ENCODE peak calls at places on chromosomes 6 and 20, in four cellular contexts. X is fibroblast of mammary gland, E is mesothelial cell of epicardium, Q is HFF-Myc. S is an unnamed sample.

GRCh38 chr20:17856024-17856564 is 112.5 kb downstream of the SNX5 start:
- DNase-seq in E (no peak), Q (no peak), X (no peak), S (no peak)

GRCh38 chr20:33516882-33517281 is 27.0 kb downstream of the CBFA2T2 start:
- DNase-seq in X (peak), E (no peak), Q (no peak), S (no peak)

GRCh38 chr6:63352587-63353281 is 33.0 kb upstream of the LGSN start:
- DNase-seq in E (no peak), Q (no peak), X (peak), S (no peak)

GRCh38 chr6:111564482-111564945 is 41.2 kb downstream of the TRAF3IP2 start:
- DNase-seq in E (no peak), Q (peak), X (peak), S (no peak)

GRCh38 chr6:158630944-158631616 is 13.5 kb downstream of the DYNLT1 start:
- DNase-seq in Q (no peak), X (peak), E (no peak), S (no peak)

GRCh38 chr6:157269261-157269794 is 54.0 kb downstream of the TMEM242 start:
- DNase-seq in E (no peak), Q (peak), X (peak), S (no peak)

GRCh38 chr6:4220619-4221018 is 85.2 kb upstream of the ECI2 start:
- DNase-seq in X (peak), E (no peak), Q (no peak), S (no peak)

GRCh38 chr6:31113861-31114539 is 600 bp upstream of the PSORS1C1 start:
- DNase-seq in Q (no peak), E (no peak), X (peak), S (no peak)

GRCh38 chr20:3560578-3560977 is 89.8 kb downstream of the ATRN start:
- DNase-seq in E (no peak), X (peak), Q (no peak), S (no peak)

GRCh38 chr20:603116-603640 is 6.9 kb downstream of the TCF15 start:
- DNase-seq in E (no peak), Q (no peak), X (no peak), S (no peak)

GRCh38 chr6:35128496-35128895 is 12.6 kb downstream of the TCP11 start:
- DNase-seq in Q (no peak), X (no peak), E (no peak), S (no peak)

GRCh38 chr6:114367315-114367961 is 24.6 kb upstream of the HS3ST5 start:
- DNase-seq in Q (no peak), X (no peak), E (no peak), S (no peak)

GRCh38 chr6:73728548-73729205 is 32.7 kb downstream of the CD109 start:
- DNase-seq in Q (no peak), E (no peak), X (no peak), S (no peak)

GRCh38 chr6:168103036-168103830 is 24.2 kb upstream of the FRMD1 start:
- DNase-seq in E (no peak), Q (no peak), X (no peak), S (no peak)

GRCh38 chr6:722077-722524 is 29.2 kb upstream of the EXOC2 start:
- DNase-seq in E (peak), Q (peak), X (peak), S (peak)

GRCh38 chr20:5696011-5696559 is 54.1 kb upstream of the SHLD1 start:
- DNase-seq in E (no peak), X (peak), Q (peak), S (no peak)

GRCh38 chr6:44949595-44950201 is 378.4 kb upstream of the RUNX2 start:
- DNase-seq in Q (no peak), X (no peak), E (no peak), S (no peak)

GRCh38 chr20:61331542-61331941 is 79.5 kb downstream of the CDH4 start:
- DNase-seq in E (peak), Q (no peak), X (no peak), S (no peak)

GRCh38 chr6:46013639-46014038 is 2.0 kb downstream of the CLIC5 start:
- DNase-seq in X (no peak), E (no peak), Q (no peak), S (no peak)

GRCh38 chr6:159790947-159791598 is 806 bp downstream of the MRPL18 start:
- DNase-seq in E (no peak), X (no peak), Q (no peak), S (no peak)

GRCh38 chr20:4717816-4718215 is 3.9 kb upstream of the PRND start:
- DNase-seq in X (peak), E (no peak), Q (no peak), S (no peak)

GRCh38 chr20:36855241-36855657 is 20.7 kb upstream of the TLDC2 start:
- DNase-seq in X (peak), E (no peak), Q (no peak), S (no peak)

GRCh38 chr6:154932562-154933027 is 62.5 kb upstream of the TIAM2 start:
- DNase-seq in E (no peak), Q (peak), X (peak), S (no peak)

GRCh38 chr6:85923013-85923430 is 280.3 kb upstream of the SYNCRIP start:
- DNase-seq in Q (peak), E (no peak), X (peak), S (no peak)

GRCh38 chr6:10146723-10147451 is 268.0 kb downstream of the TFAP2A start:
- DNase-seq in X (no peak), Q (no peak), E (no peak), S (no peak)

GRCh38 chr6:99879431-99879830 is 114.6 kb downstream of the MCHR2 start:
- DNase-seq in E (no peak), X (no peak), Q (no peak), S (no peak)

GRCh38 chr6:151440930-151441329 is 11.0 kb downstream of the RMND1 start:
- DNase-seq in X (peak), Q (no peak), E (no peak), S (no peak)

GRCh38 chr20:19222520-19223040 is 10.1 kb downstream of the SLC24A3 start:
- DNase-seq in X (no peak), Q (no peak), E (no peak), S (no peak)

GRCh38 chr6:28884423-28885148 is 39.2 kb downstream of the TRIM27 start:
- DNase-seq in X (no peak), E (no peak), Q (no peak), S (no peak)

DNA sequence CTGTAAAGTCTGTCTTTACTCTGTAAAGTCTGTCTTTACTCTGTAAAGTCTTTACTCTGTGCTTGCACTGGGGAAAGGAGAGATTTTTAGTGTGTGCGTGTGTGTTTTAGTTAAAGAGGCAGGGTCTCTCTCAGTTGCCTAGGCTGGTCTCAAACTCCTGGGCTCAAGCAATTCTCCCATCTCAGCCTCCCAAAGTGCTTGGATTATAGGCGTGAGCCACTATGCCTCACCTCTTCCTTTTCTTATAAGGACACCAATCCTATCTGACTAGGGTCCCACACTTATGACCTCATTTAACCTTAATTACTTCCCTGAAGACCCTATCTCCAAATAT is 93.8 kb downstream of the JPH2 start:
- DNase-seq in E (no peak), Q (no peak), X (no peak), S (no peak)
- TF ChIP-seq CTCF in E (no peak), Q (no peak), X (no peak), S (no peak)

GRCh38 chr6:15245361-15246216 is at the start of gene JARID2:
- DNase-seq in E (peak), X (peak), Q (peak), S (peak)
- TF ChIP-seq CTCF in E (no peak), X (no peak), Q (no peak), S (no peak)

DNA sequence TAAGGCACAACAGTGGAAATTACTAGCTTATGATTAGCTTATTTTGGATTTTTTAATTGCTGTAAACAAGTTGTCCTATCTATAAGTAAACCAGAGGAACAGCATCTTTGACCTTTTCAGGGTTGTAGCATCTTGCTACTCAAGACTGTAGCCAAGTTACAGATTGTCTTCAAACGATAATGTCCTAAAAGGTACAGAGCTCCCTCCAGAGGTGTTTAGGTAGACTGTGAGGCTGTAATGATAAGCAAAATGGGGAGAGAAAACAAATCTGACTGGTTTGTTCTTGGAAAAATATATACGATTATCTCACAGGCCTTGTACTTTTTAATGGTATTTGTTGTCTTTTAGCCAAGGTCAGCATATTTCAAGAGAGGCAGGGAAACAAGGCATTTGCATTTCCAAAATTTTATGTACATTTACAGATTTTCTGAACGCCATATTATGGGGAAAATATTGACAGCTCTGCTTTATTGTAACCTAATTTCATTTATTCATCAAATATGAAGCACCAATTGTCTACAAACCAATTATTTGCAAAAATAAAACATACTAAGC is 273.4 kb downstream of the MEI4 start:
- DNase-seq in X (no peak), E (no peak), Q (no peak), S (no peak)
- TF ChIP-seq CTCF in X (no peak), E (no peak), Q (no peak), S (no peak)

DNA sequence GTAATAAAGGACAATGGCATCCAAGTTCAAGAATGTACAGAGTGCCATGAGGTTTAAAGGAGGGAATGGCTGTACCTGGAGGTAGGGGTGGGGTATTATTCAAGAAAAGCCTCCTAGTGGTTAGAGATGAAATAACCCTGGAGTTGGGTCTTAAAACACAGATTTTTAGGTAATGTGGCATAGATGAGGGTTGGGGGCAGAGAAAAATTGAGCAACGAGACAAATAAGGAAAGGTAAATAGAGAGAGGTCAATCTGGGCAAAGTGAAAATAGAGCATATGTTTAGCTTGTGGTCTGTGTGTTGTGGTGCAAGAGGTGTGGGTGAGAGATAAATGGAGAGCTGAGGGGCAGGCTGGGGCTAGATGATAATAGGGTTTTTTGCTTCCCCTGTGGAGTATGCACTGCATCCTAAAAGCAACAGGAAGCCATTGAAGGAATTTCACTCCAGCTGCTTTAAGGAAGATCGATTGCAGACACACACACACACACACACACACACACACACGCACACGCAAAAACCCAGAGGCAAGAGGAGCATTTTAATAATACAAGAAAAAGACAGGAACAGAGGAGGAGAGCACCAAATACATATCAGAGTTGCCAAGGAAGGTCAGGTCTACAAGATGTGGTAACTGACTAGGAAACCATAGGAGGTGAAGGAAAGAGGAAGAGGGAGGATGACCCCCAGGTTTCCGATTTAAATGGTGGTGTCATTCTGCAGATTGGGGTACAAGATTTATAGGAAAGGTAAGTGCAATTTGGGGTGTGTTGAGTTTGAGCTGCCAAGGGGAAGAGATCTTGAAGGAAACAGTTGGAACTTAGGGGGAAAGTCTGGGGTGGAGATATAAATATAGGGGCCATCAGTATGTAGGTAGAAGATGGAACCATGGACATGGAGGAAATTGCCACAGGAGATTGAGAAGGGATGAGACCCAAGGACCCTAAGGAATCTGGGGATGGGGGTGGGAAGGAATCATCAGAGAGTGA is 31.3 kb upstream of the ADGRF1 start:
- DNase-seq in Q (no peak), E (no peak), X (no peak), S (no peak)
- TF ChIP-seq CTCF in Q (peak), E (peak), X (peak), S (no peak)

GRCh38 chr6:21636876-21637275 is 43.3 kb downstream of the SOX4 start:
- DNase-seq in X (peak), E (no peak), Q (no peak), S (no peak)

GRCh38 chr6:21639316-21639715 is 45.8 kb downstream of the SOX4 start:
- DNase-seq in X (no peak), Q (no peak), E (no peak), S (no peak)

GRCh38 chr6:21634582-21634981 is 41.0 kb downstream of the SOX4 start:
- DNase-seq in Q (peak), E (no peak), X (peak), S (no peak)

GRCh38 chr6:21628162-21628561 is 34.6 kb downstream of the SOX4 start:
- DNase-seq in X (no peak), E (no peak), Q (no peak), S (no peak)

DNA sequence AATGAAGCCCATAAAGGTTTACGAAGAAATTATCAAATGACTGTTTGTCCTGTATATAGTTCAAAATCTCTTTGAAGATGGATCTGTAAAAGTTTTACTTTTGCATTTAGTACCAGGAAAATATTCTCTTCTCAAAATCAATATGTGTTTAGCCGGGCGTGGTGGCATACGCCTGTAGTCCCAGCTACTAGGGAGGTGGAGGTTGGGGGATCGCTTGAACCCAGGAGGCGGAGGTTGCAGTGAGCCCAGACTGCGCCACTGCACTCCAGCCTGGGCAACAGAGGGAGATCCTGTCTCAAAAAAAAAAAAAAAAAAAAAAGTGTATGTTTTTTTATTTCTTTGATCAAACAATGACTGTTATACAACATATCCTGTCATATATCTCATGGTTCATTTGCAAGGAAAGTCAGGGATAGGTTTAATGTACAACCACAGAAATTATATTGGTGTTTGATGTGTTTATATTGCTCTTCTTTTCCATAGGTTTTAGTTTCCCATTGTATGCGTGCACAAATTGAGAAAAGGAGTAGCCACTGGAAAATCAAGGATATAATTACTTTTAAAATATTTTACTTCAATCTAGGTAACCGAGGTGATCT is 40.1 kb downstream of the SOX4 start:
- DNase-seq in X (no peak), Q (no peak), E (no peak), S (no peak)
- TF ChIP-seq CTCF in X (no peak), Q (no peak), E (no peak), S (no peak)

GRCh38 chr20:16350465-16350864 is 222.8 kb downstream of the KIF16B start:
- DNase-seq in E (no peak), X (peak), Q (peak), S (no peak)

GRCh38 chr20:16349518-16350295 is 223.5 kb downstream of the KIF16B start:
- DNase-seq in E (no peak), X (peak), Q (peak), S (no peak)

GRCh38 chr20:16351415-16351814 is 221.8 kb downstream of the KIF16B start:
- DNase-seq in E (no peak), Q (no peak), X (no peak), S (no peak)

GRCh38 chr20:16352321-16352720 is 220.9 kb downstream of the KIF16B start:
- DNase-seq in E (no peak), X (no peak), Q (no peak), S (no peak)

GRCh38 chr20:16352751-16353150 is 220.5 kb downstream of the KIF16B start:
- DNase-seq in X (no peak), E (no peak), Q (no peak), S (no peak)
- TF ChIP-seq CTCF in X (no peak), E (no peak), Q (no peak), S (no peak)

GRCh38 chr20:46739441-46740213 is 30.2 kb downstream of the SLC2A10 start:
- DNase-seq in X (peak), Q (no peak), E (no peak), S (no peak)

GRCh38 chr20:46746972-46747371 is 37.5 kb downstream of the SLC2A10 start:
- DNase-seq in X (peak), Q (no peak), E (no peak), S (no peak)

GRCh38 chr20:46740214-46740609 is 30.8 kb downstream of the SLC2A10 start:
- DNase-seq in X (no peak), Q (no peak), E (no peak), S (no peak)

GRCh38 chr20:46743088-46743487 is 33.6 kb downstream of the SLC2A10 start:
- DNase-seq in X (no peak), E (no peak), Q (no peak), S (no peak)

DNA sequence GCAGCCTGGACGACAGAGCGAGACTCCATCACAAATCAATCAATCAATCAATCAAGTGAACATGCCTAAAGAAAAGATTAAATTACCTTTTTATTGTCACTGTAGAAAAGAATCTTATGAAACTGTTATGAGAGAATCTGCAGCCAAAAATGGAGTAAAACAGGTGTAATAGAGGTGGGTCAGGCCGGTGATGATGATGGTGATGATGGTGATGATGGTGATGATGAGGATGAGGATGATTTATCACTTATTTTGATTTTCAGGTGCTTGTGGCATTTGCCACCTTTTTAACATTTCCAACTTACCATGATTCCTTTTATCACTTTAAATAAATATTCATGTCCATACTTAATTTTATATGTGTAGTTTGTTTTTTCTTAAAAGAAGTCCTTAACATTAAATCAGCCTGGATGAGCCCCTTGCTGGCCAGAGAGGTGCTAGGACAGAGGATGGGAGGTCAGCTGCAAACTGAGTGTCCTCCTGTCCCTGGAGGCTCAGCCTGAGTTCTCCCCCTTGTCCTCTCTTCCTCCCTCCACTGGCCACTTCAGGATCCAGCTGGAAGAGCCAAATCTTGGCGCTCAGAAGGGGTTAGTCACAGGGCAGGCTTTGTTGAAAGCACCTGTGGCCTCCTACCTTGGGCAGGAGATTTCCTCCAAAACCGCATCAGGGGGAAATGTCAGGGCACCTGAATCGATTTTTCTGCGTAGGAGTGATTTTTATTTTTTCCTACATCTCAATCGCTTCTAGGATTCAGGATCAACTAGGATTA is 32.7 kb downstream of the SLC2A10 start:
- DNase-seq in Q (no peak), X (no peak), E (no peak), S (no peak)
- TF ChIP-seq CTCF in Q (no peak), X (no peak), E (no peak), S (no peak)